ENCODE peak calls at places on chromosomes 3 and 15, in ten cellular contexts. One of them, this sample, is unnamed.
A peak's percentile ranks its signal among the peaks of the same experiment; 100 is the strongest.

GRCh38 chr3:194058189-194058571 is 77.8 kb upstream of the HES1 start:
- DNase-seq in activated gamma-delta T cell treated with Interleukin-2 at 50 U/mL for 16 hours: peak; percentile 11
- DNase-seq in foreskin fibroblast: peak; percentile 8
- DNase-seq in NCI-H446 treated with DMSO at 0.1 percent for 48 hours: no peak
- DNase-seq in NCI-H524: peak; percentile 80
- DNase-seq in fibroblast of mammary gland: peak; percentile 41
- DNase-seq in HFF-Myc: no peak
- DNase-seq in A549: no peak
- DNase-seq in activated CD4-positive, alpha-beta T cell treated with anti-CD3 and anti-CD28 coated beads for 24 hours: peak; percentile 26
- DNase-seq in cerebellar cortex: no peak
- DNase-seq in this sample: peak; percentile 83

GRCh38 chr15:49987896-49988295 is 131.1 kb downstream of the ATP8B4 start:
- DNase-seq in fibroblast of mammary gland: no peak
- DNase-seq in activated CD4-positive, alpha-beta T cell treated with anti-CD3 and anti-CD28 coated beads for 24 hours: no peak
- DNase-seq in HFF-Myc: no peak
- DNase-seq in cerebellar cortex: no peak
- DNase-seq in NCI-H524: no peak
- DNase-seq in activated gamma-delta T cell treated with Interleukin-2 at 50 U/mL for 16 hours: no peak
- DNase-seq in A549: no peak
- DNase-seq in foreskin fibroblast: no peak
- DNase-seq in NCI-H446 treated with DMSO at 0.1 percent for 48 hours: no peak
- DNase-seq in this sample: no peak

GRCh38 chr3:124281453-124282316 is 289.8 kb upstream of the ROPN1 start:
- DNase-seq in NCI-H524: peak; percentile 71
- DNase-seq in activated gamma-delta T cell treated with Interleukin-2 at 50 U/mL for 16 hours: no peak
- DNase-seq in foreskin fibroblast: peak; percentile 7
- DNase-seq in A549: peak; percentile 41
- DNase-seq in HFF-Myc: no peak
- DNase-seq in NCI-H446 treated with DMSO at 0.1 percent for 48 hours: no peak
- DNase-seq in fibroblast of mammary gland: peak; percentile 63
- DNase-seq in cerebellar cortex: peak; percentile 10
- DNase-seq in activated CD4-positive, alpha-beta T cell treated with anti-CD3 and anti-CD28 coated beads for 24 hours: no peak
- DNase-seq in this sample: peak; percentile 68

GRCh38 chr3:66450389-66451022 is 50.3 kb downstream of the LRIG1 start:
- DNase-seq in activated gamma-delta T cell treated with Interleukin-2 at 50 U/mL for 16 hours: no peak
- DNase-seq in NCI-H446 treated with DMSO at 0.1 percent for 48 hours: peak; percentile 48
- DNase-seq in HFF-Myc: no peak
- DNase-seq in NCI-H524: no peak
- DNase-seq in A549: no peak
- DNase-seq in cerebellar cortex: peak; percentile 90
- DNase-seq in fibroblast of mammary gland: peak; percentile 77
- DNase-seq in activated CD4-positive, alpha-beta T cell treated with anti-CD3 and anti-CD28 coated beads for 24 hours: no peak
- DNase-seq in foreskin fibroblast: peak; percentile 42
- DNase-seq in this sample: no peak

GRCh38 chr3:128360705-128361271 is 105.9 kb downstream of the DNAJB8 start:
- DNase-seq in A549: no peak
- DNase-seq in activated gamma-delta T cell treated with Interleukin-2 at 50 U/mL for 16 hours: no peak
- DNase-seq in HFF-Myc: no peak
- DNase-seq in cerebellar cortex: no peak
- DNase-seq in activated CD4-positive, alpha-beta T cell treated with anti-CD3 and anti-CD28 coated beads for 24 hours: no peak
- DNase-seq in foreskin fibroblast: no peak
- DNase-seq in fibroblast of mammary gland: no peak
- DNase-seq in NCI-H524: no peak
- DNase-seq in NCI-H446 treated with DMSO at 0.1 percent for 48 hours: no peak
- DNase-seq in this sample: no peak

GRCh38 chr3:12541625-12542024 is 3.7 kb downstream of the MKRN2OS start:
- DNase-seq in HFF-Myc: no peak
- DNase-seq in activated CD4-positive, alpha-beta T cell treated with anti-CD3 and anti-CD28 coated beads for 24 hours: no peak
- DNase-seq in NCI-H446 treated with DMSO at 0.1 percent for 48 hours: no peak
- DNase-seq in foreskin fibroblast: no peak
- DNase-seq in NCI-H524: no peak
- DNase-seq in activated gamma-delta T cell treated with Interleukin-2 at 50 U/mL for 16 hours: no peak
- DNase-seq in cerebellar cortex: peak; percentile 60
- DNase-seq in fibroblast of mammary gland: no peak
- DNase-seq in A549: no peak
- DNase-seq in this sample: peak; percentile 54

GRCh38 chr3:25967385-25967784 is 177.5 kb downstream of the OXSM start:
- DNase-seq in activated CD4-positive, alpha-beta T cell treated with anti-CD3 and anti-CD28 coated beads for 24 hours: no peak
- DNase-seq in fibroblast of mammary gland: no peak
- DNase-seq in NCI-H446 treated with DMSO at 0.1 percent for 48 hours: no peak
- DNase-seq in HFF-Myc: no peak
- DNase-seq in foreskin fibroblast: no peak
- DNase-seq in activated gamma-delta T cell treated with Interleukin-2 at 50 U/mL for 16 hours: no peak
- DNase-seq in cerebellar cortex: no peak
- DNase-seq in A549: no peak
- DNase-seq in NCI-H524: no peak
- DNase-seq in this sample: no peak

GRCh38 chr3:51268132-51268531 is 117.0 kb upstream of the MANF start:
- DNase-seq in HFF-Myc: no peak
- DNase-seq in fibroblast of mammary gland: no peak
- DNase-seq in activated CD4-positive, alpha-beta T cell treated with anti-CD3 and anti-CD28 coated beads for 24 hours: no peak
- DNase-seq in A549: no peak
- DNase-seq in cerebellar cortex: no peak
- DNase-seq in NCI-H446 treated with DMSO at 0.1 percent for 48 hours: no peak
- DNase-seq in activated gamma-delta T cell treated with Interleukin-2 at 50 U/mL for 16 hours: no peak
- DNase-seq in NCI-H524: no peak
- DNase-seq in foreskin fibroblast: no peak
- DNase-seq in this sample: no peak

GRCh38 chr3:160444411-160444810 is 5.2 kb downstream of the TRIM59 start:
- DNase-seq in fibroblast of mammary gland: no peak
- DNase-seq in HFF-Myc: no peak
- DNase-seq in A549: peak; percentile 11
- DNase-seq in NCI-H446 treated with DMSO at 0.1 percent for 48 hours: no peak
- DNase-seq in foreskin fibroblast: no peak
- DNase-seq in activated CD4-positive, alpha-beta T cell treated with anti-CD3 and anti-CD28 coated beads for 24 hours: no peak
- DNase-seq in cerebellar cortex: no peak
- DNase-seq in activated gamma-delta T cell treated with Interleukin-2 at 50 U/mL for 16 hours: no peak
- DNase-seq in NCI-H524: peak; percentile 13
- DNase-seq in this sample: no peak

GRCh38 chr3:73480187-73480672 is 144.5 kb downstream of the PDZRN3 start:
- DNase-seq in NCI-H446 treated with DMSO at 0.1 percent for 48 hours: no peak
- DNase-seq in HFF-Myc: no peak
- DNase-seq in NCI-H524: no peak
- DNase-seq in activated CD4-positive, alpha-beta T cell treated with anti-CD3 and anti-CD28 coated beads for 24 hours: no peak
- DNase-seq in A549: no peak
- DNase-seq in fibroblast of mammary gland: peak; percentile 49
- DNase-seq in cerebellar cortex: no peak
- DNase-seq in foreskin fibroblast: no peak
- DNase-seq in activated gamma-delta T cell treated with Interleukin-2 at 50 U/mL for 16 hours: no peak
- DNase-seq in this sample: no peak

GRCh38 chr3:72892870-72893269 is 5.0 kb downstream of the GXYLT2 start:
- DNase-seq in activated CD4-positive, alpha-beta T cell treated with anti-CD3 and anti-CD28 coated beads for 24 hours: no peak
- DNase-seq in A549: peak; percentile 36
- DNase-seq in fibroblast of mammary gland: peak; percentile 11
- DNase-seq in HFF-Myc: no peak
- DNase-seq in activated gamma-delta T cell treated with Interleukin-2 at 50 U/mL for 16 hours: no peak
- DNase-seq in foreskin fibroblast: no peak
- DNase-seq in cerebellar cortex: no peak
- DNase-seq in NCI-H446 treated with DMSO at 0.1 percent for 48 hours: no peak
- DNase-seq in NCI-H524: no peak
- DNase-seq in this sample: peak; percentile 81

GRCh38 chr3:39398700-39399099 is 7.8 kb upstream of the RPSA start:
- DNase-seq in NCI-H524: no peak
- DNase-seq in foreskin fibroblast: no peak
- DNase-seq in activated CD4-positive, alpha-beta T cell treated with anti-CD3 and anti-CD28 coated beads for 24 hours: no peak
- DNase-seq in activated gamma-delta T cell treated with Interleukin-2 at 50 U/mL for 16 hours: no peak
- DNase-seq in HFF-Myc: no peak
- DNase-seq in A549: no peak
- DNase-seq in fibroblast of mammary gland: no peak
- DNase-seq in NCI-H446 treated with DMSO at 0.1 percent for 48 hours: no peak
- DNase-seq in cerebellar cortex: no peak
- DNase-seq in this sample: no peak

GRCh38 chr3:13727890-13728289 is 152.0 kb downstream of the WNT7A start:
- DNase-seq in HFF-Myc: no peak
- DNase-seq in activated CD4-positive, alpha-beta T cell treated with anti-CD3 and anti-CD28 coated beads for 24 hours: no peak
- DNase-seq in activated gamma-delta T cell treated with Interleukin-2 at 50 U/mL for 16 hours: no peak
- DNase-seq in fibroblast of mammary gland: no peak
- DNase-seq in NCI-H446 treated with DMSO at 0.1 percent for 48 hours: no peak
- DNase-seq in A549: no peak
- DNase-seq in cerebellar cortex: no peak
- DNase-seq in NCI-H524: no peak
- DNase-seq in foreskin fibroblast: no peak
- DNase-seq in this sample: no peak

GRCh38 chr15:41812820-41813375 is 15.0 kb upstream of the JMJD7 start:
- DNase-seq in A549: no peak
- DNase-seq in activated gamma-delta T cell treated with Interleukin-2 at 50 U/mL for 16 hours: no peak
- DNase-seq in NCI-H446 treated with DMSO at 0.1 percent for 48 hours: no peak
- DNase-seq in cerebellar cortex: no peak
- DNase-seq in fibroblast of mammary gland: no peak
- DNase-seq in HFF-Myc: no peak
- DNase-seq in activated CD4-positive, alpha-beta T cell treated with anti-CD3 and anti-CD28 coated beads for 24 hours: no peak
- DNase-seq in NCI-H524: no peak
- DNase-seq in foreskin fibroblast: no peak
- DNase-seq in this sample: no peak

GRCh38 chr3:50480471-50480870 is 23.0 kb downstream of the CACNA2D2 start:
- DNase-seq in activated gamma-delta T cell treated with Interleukin-2 at 50 U/mL for 16 hours: no peak
- DNase-seq in NCI-H524: no peak
- DNase-seq in A549: no peak
- DNase-seq in foreskin fibroblast: no peak
- DNase-seq in HFF-Myc: no peak
- DNase-seq in cerebellar cortex: no peak
- DNase-seq in fibroblast of mammary gland: no peak
- DNase-seq in NCI-H446 treated with DMSO at 0.1 percent for 48 hours: no peak
- DNase-seq in activated CD4-positive, alpha-beta T cell treated with anti-CD3 and anti-CD28 coated beads for 24 hours: no peak
- DNase-seq in this sample: no peak

GRCh38 chr15:64017082-64017588 is 29.1 kb downstream of the DAPK2 start:
- DNase-seq in HFF-Myc: no peak
- DNase-seq in NCI-H446 treated with DMSO at 0.1 percent for 48 hours: no peak
- DNase-seq in cerebellar cortex: no peak
- DNase-seq in A549: peak; percentile 83
- DNase-seq in NCI-H524: no peak
- DNase-seq in foreskin fibroblast: peak; percentile 42
- DNase-seq in activated CD4-positive, alpha-beta T cell treated with anti-CD3 and anti-CD28 coated beads for 24 hours: no peak
- DNase-seq in activated gamma-delta T cell treated with Interleukin-2 at 50 U/mL for 16 hours: no peak
- DNase-seq in fibroblast of mammary gland: peak; percentile 72
- DNase-seq in this sample: no peak

GRCh38 chr3:184635774-184636173 is 74.2 kb downstream of the EPHB3 start:
- DNase-seq in fibroblast of mammary gland: no peak
- DNase-seq in HFF-Myc: no peak
- DNase-seq in NCI-H446 treated with DMSO at 0.1 percent for 48 hours: no peak
- DNase-seq in activated CD4-positive, alpha-beta T cell treated with anti-CD3 and anti-CD28 coated beads for 24 hours: no peak
- DNase-seq in cerebellar cortex: no peak
- DNase-seq in foreskin fibroblast: no peak
- DNase-seq in NCI-H524: no peak
- DNase-seq in activated gamma-delta T cell treated with Interleukin-2 at 50 U/mL for 16 hours: no peak
- DNase-seq in A549: no peak
- DNase-seq in this sample: no peak